ENCODE peak calls at places on chromosome X, in seven cellular contexts. W is H4; F is activated CD4-positive, alpha-beta T cell treated with anti-CD3 and anti-CD28 coated beads, Interleukin-2, amount 10 ng/mL, durations not matched to agents 7 days and 5 days; K is esophagus squamous epithelium; Z is COLO829; G is NCI-H1092 treated with DMSO at 0.1 percent for 48 hours; O is naive thymus-derived CD4-positive, alpha-beta T cell. T is an unnamed sample.
A peak's percentile ranks its signal among the peaks of the same experiment; 100 is the strongest.

GRCh38 chrX:100863326-100863854 is 10.8 kb downstream of the NOX1 start:
- DNase-seq in W (no peak), F (no peak), K (no peak), Z (no peak), G (no peak), O (no peak), T (no peak)

GRCh38 chrX:153724252-153725038 is at the start of the genes ABCD1 and BCAP31:
- DNase-seq in W (peak; percentile 64), F (peak; percentile 88), K (peak; percentile 68), Z (peak; percentile 90), G (peak; percentile 90), O (peak; percentile 92), T (peak; percentile 91)

GRCh38 chrX:9183481-9183880 is 149.6 kb upstream of the FAM9B start:
- DNase-seq in W (no peak), F (no peak), K (no peak), Z (no peak), G (no peak), O (no peak), T (no peak)

GRCh38 chrX:126272795-126273497 is 106.9 kb upstream of the DCAF12L2 start:
- DNase-seq in W (no peak), F (no peak), K (no peak), Z (no peak), G (no peak), O (no peak), T (no peak)

GRCh38 chrX:87516716-87517115 is 886 bp upstream of the KLHL4 start:
- DNase-seq in W (peak; percentile 23), F (no peak), K (no peak), Z (no peak), G (no peak), O (no peak), T (no peak)

GRCh38 chrX:45801554-45801953 is 600.9 kb upstream of the DIPK2B start:
- DNase-seq in W (peak; percentile 68), F (no peak), K (no peak), Z (peak; percentile 12), G (peak; percentile 5), O (peak; percentile 35), T (peak; percentile 2)

GRCh38 chrX:123188081-123188480 is 4.0 kb downstream of the GRIA3 start:
- DNase-seq in W (no peak), F (no peak), K (no peak), Z (no peak), G (no peak), O (no peak), T (no peak)

GRCh38 chrX:122943918-122944317 is 240.2 kb upstream of the GRIA3 start:
- DNase-seq in W (peak; percentile 88), F (no peak), K (no peak), Z (peak; percentile 8), G (no peak), O (no peak), T (no peak)

GRCh38 chrX:139126493-139126892 is 404.0 kb upstream of the F9 start:
- DNase-seq in W (peak; percentile 60), F (peak; percentile 7), K (no peak), Z (peak; percentile 14), G (peak; percentile 18), O (no peak), T (no peak)

GRCh38 chrX:138771042-138771441 is 59.5 kb upstream of the FGF13 start:
- DNase-seq in W (no peak), F (no peak), K (no peak), Z (no peak), G (no peak), O (no peak), T (no peak)

GRCh38 chrX:18465051-18465450 is 39.6 kb downstream of the CDKL5 start:
- DNase-seq in W (no peak), F (no peak), K (no peak), Z (no peak), G (no peak), O (no peak), T (no peak)

GRCh38 chrX:40855411-40855810 is 120.1 kb upstream of the MED14 start:
- DNase-seq in W (peak; percentile 17), F (no peak), K (no peak), Z (no peak), G (peak; percentile 5), O (no peak), T (no peak)

GRCh38 chrX:113512700-113513395 is 672.2 kb upstream of the AMOT start:
- DNase-seq in W (peak; percentile 40), F (no peak), K (no peak), Z (peak; percentile 53), G (no peak), O (no peak), T (no peak)

GRCh38 chrX:42485621-42486020 is 292.3 kb downstream of the PPP1R2C start:
- DNase-seq in W (no peak), F (no peak), K (no peak), Z (no peak), G (no peak), O (no peak), T (no peak)

GRCh38 chrX:31580726-31581125 is 508.9 kb upstream of the FTHL17 start:
- DNase-seq in W (peak; percentile 55), F (no peak), K (no peak), Z (no peak), G (no peak), O (no peak), T (no peak)

GRCh38 chrX:44778254-44778653 is 65.6 kb upstream of the DUSP21 start:
- DNase-seq in W (no peak), F (no peak), K (no peak), Z (no peak), G (no peak), O (no peak), T (no peak)

GRCh38 chrX:68648960-68649359 is 1.5 kb downstream of the STARD8 start:
- DNase-seq in W (no peak), F (no peak), K (no peak), Z (no peak), G (no peak), O (no peak), T (no peak)

GRCh38 chrX:117957128-117957527 is 159.5 kb downstream of the KLHL13 start:
- DNase-seq in W (no peak), F (no peak), K (no peak), Z (no peak), G (no peak), O (no peak), T (no peak)

GRCh38 chrX:70998402-70999027 is 67.6 kb upstream of the SLC7A3 start:
- DNase-seq in W (peak; percentile 19), F (peak; percentile 6), K (no peak), Z (no peak), G (peak; percentile 11), O (peak; percentile 16), T (no peak)

GRCh38 chrX:20118065-20118824 is 1.5 kb upstream of the MAP7D2 start:
- DNase-seq in W (no peak), F (no peak), K (no peak), Z (no peak), G (peak; percentile 15), O (no peak), T (no peak)

GRCh38 chrX:57752866-57753265 is 72.8 kb upstream of the NLRP2B start:
- DNase-seq in W (no peak), F (no peak), K (no peak), Z (no peak), G (no peak), O (no peak), T (no peak)

GRCh38 chrX:80876877-80877276 is 67.2 kb upstream of the BRWD3 start:
- DNase-seq in W (peak; percentile 12), F (no peak), K (no peak), Z (peak; percentile 13), G (peak; percentile 19), O (peak; percentile 23), T (no peak)

T was measured in NCI-H2227 treated with DMSO at 0.1 percent for 48 hours.